ENCODE peak calls at places on chromosomes 3 and 15, in ten cellular contexts. F is progenitor cell of endocrine pancreas; U is stimulated activated CD4-positive, alpha-beta T cell treated with anti-CD3 and anti-CD28 coated beads, Interleukin-15, amount 100 ng/mL, for 24 hours; E is globus pallidus; V is GM18507; K is amygdala; N is cardiac fibroblast; G is T1000; J is SW 1271; H is caudate nucleus. C is an unnamed sample.

GRCh38 chr3:124431585-124431984 is 298.7 kb upstream of the UMPS start:
- DNase-seq in F (no peak), U (no peak), E (no peak), V (no peak), K (no peak), N (no peak), G (no peak), J (no peak), H (no peak), C (no peak)

GRCh38 chr15:73069109-73069508 is 16.8 kb downstream of the NEO1 start:
- DNase-seq in F (no peak), U (no peak), E (no peak), V (no peak), K (no peak), N (no peak), G (no peak), J (no peak), H (no peak), C (no peak)

GRCh38 chr15:50828610-50829206 is 63.2 kb upstream of the SPPL2A start:
- DNase-seq in F (no peak), U (no peak), E (no peak), V (no peak), K (no peak), N (peak), G (no peak), J (peak), H (no peak), C (peak)

GRCh38 chr3:132414841-132415240 is 2.5 kb upstream of the DNAJC13 start:
- DNase-seq in F (no peak), U (no peak), E (no peak), V (no peak), K (no peak), N (no peak), G (no peak), J (no peak), H (no peak), C (no peak)

GRCh38 chr15:65824031-65824743 is 32.1 kb upstream of the DENND4A start:
- DNase-seq in F (peak), U (peak), E (peak), V (no peak), K (peak), N (peak), G (no peak), J (peak), H (no peak), C (peak)

GRCh38 chr3:22322861-22323260 is 571.9 kb upstream of the ZNF385D start:
- DNase-seq in F (no peak), U (no peak), E (no peak), V (no peak), K (no peak), N (no peak), G (no peak), J (no peak), H (no peak), C (no peak)

GRCh38 chr15:76208084-76208785 is 103.0 kb downstream of the ETFA start:
- DNase-seq in F (no peak), U (no peak), E (no peak), V (no peak), K (no peak), N (no peak), G (no peak), J (no peak), H (no peak), C (no peak)

GRCh38 chr3:49399467-49399866 is 12.3 kb downstream of the RHOA start:
- DNase-seq in F (no peak), U (no peak), E (no peak), V (no peak), K (no peak), N (no peak), G (no peak), J (no peak), H (no peak), C (no peak)

GRCh38 chr3:67616046-67616445 is 38.4 kb downstream of the SUCLG2 start:
- DNase-seq in F (no peak), U (no peak), E (no peak), V (no peak), K (no peak), N (no peak), G (no peak), J (no peak), H (no peak), C (no peak)

GRCh38 chr15:48373855-48374421 is 42.7 kb downstream of the DUT start:
- DNase-seq in F (no peak), U (no peak), E (no peak), V (no peak), K (no peak), N (peak), G (peak), J (no peak), H (no peak), C (peak)

GRCh38 chr3:52140792-52141191 is 13.4 kb downstream of the POC1A start:
- DNase-seq in F (no peak), U (no peak), E (no peak), V (no peak), K (no peak), N (no peak), G (no peak), J (no peak), H (no peak), C (no peak)

GRCh38 chr15:38904298-38904697 is 339.7 kb upstream of the RASGRP1 start:
- DNase-seq in F (no peak), U (no peak), E (no peak), V (no peak), K (no peak), N (no peak), G (no peak), J (no peak), H (no peak), C (no peak)

GRCh38 chr3:109442531-109442930 is 105.2 kb upstream of the DPPA4 start:
- DNase-seq in F (no peak), U (no peak), E (no peak), V (no peak), K (no peak), N (no peak), G (no peak), J (no peak), H (no peak), C (no peak)

C was measured in GM03348.